ENCODE peak calls at places on chromosomes 6 and 20, in nine cellular contexts. One of them, this sample, is unnamed.

GRCh38 chr6:132357120-132357519 is 44.2 kb downstream of the MOXD1 start:
- DNase-seq in HL-60: no peak
- DNase-seq in CD8-positive, alpha-beta T cell: no peak
- DNase-seq in IMR-90: peak
- DNase-seq in endothelial cell of umbilical vein: peak
- DNase-seq in effector memory CD4-positive, alpha-beta T cell: no peak
- DNase-seq in uterus: no peak
- DNase-seq in cardiac muscle cell: peak
- DNase-seq in body of pancreas: no peak
- DNase-seq in this sample: no peak

GRCh38 chr20:22490287-22491187 is 93.8 kb downstream of the FOXA2 start:
- DNase-seq in cardiac muscle cell: peak
- DNase-seq in CD8-positive, alpha-beta T cell: no peak
- DNase-seq in IMR-90: no peak
- DNase-seq in uterus: no peak
- DNase-seq in effector memory CD4-positive, alpha-beta T cell: no peak
- DNase-seq in body of pancreas: peak
- DNase-seq in HL-60: no peak
- DNase-seq in endothelial cell of umbilical vein: no peak
- DNase-seq in this sample: no peak

GRCh38 chr6:69832558-69832957 is 33.8 kb upstream of the COL19A1 start:
- DNase-seq in cardiac muscle cell: no peak
- DNase-seq in body of pancreas: no peak
- DNase-seq in CD8-positive, alpha-beta T cell: no peak
- DNase-seq in endothelial cell of umbilical vein: no peak
- DNase-seq in effector memory CD4-positive, alpha-beta T cell: no peak
- DNase-seq in uterus: no peak
- DNase-seq in IMR-90: no peak
- DNase-seq in HL-60: no peak
- DNase-seq in this sample: no peak

GRCh38 chr20:32686530-32687179 is 12.9 kb upstream of the C20orf203 start:
- DNase-seq in uterus: no peak
- DNase-seq in effector memory CD4-positive, alpha-beta T cell: no peak
- DNase-seq in HL-60: no peak
- DNase-seq in CD8-positive, alpha-beta T cell: no peak
- DNase-seq in IMR-90: no peak
- DNase-seq in endothelial cell of umbilical vein: no peak
- DNase-seq in cardiac muscle cell: no peak
- DNase-seq in body of pancreas: no peak
- DNase-seq in this sample: no peak

GRCh38 chr6:41103792-41104324 is 31.1 kb downstream of the NFYA start:
- DNase-seq in uterus: no peak
- DNase-seq in effector memory CD4-positive, alpha-beta T cell: no peak
- DNase-seq in cardiac muscle cell: no peak
- DNase-seq in body of pancreas: no peak
- DNase-seq in CD8-positive, alpha-beta T cell: no peak
- DNase-seq in endothelial cell of umbilical vein: no peak
- DNase-seq in IMR-90: no peak
- DNase-seq in HL-60: no peak
- DNase-seq in this sample: no peak

GRCh38 chr6:35370124-35370741 is 27.9 kb downstream of the PPARD start:
- DNase-seq in HL-60: peak
- DNase-seq in uterus: peak
- DNase-seq in body of pancreas: peak
- DNase-seq in CD8-positive, alpha-beta T cell: no peak
- DNase-seq in effector memory CD4-positive, alpha-beta T cell: no peak
- DNase-seq in IMR-90: peak
- DNase-seq in endothelial cell of umbilical vein: peak
- DNase-seq in cardiac muscle cell: peak
- DNase-seq in this sample: no peak

GRCh38 chr6:158815915-158816314 is 3.3 kb downstream of the EZR start:
- DNase-seq in effector memory CD4-positive, alpha-beta T cell: no peak
- DNase-seq in body of pancreas: no peak
- DNase-seq in uterus: no peak
- DNase-seq in cardiac muscle cell: no peak
- DNase-seq in endothelial cell of umbilical vein: no peak
- DNase-seq in CD8-positive, alpha-beta T cell: no peak
- DNase-seq in IMR-90: no peak
- DNase-seq in HL-60: no peak
- DNase-seq in this sample: no peak

GRCh38 chr6:149015877-149016525 is 269.2 kb downstream of the UST start:
- DNase-seq in HL-60: no peak
- DNase-seq in CD8-positive, alpha-beta T cell: no peak
- DNase-seq in body of pancreas: no peak
- DNase-seq in IMR-90: no peak
- DNase-seq in endothelial cell of umbilical vein: no peak
- DNase-seq in uterus: no peak
- DNase-seq in cardiac muscle cell: no peak
- DNase-seq in effector memory CD4-positive, alpha-beta T cell: no peak
- DNase-seq in this sample: no peak

GRCh38 chr6:154543638-154544037 is 33.2 kb upstream of the CNKSR3 start:
- DNase-seq in CD8-positive, alpha-beta T cell: no peak
- DNase-seq in IMR-90: peak
- DNase-seq in HL-60: no peak
- DNase-seq in body of pancreas: no peak
- DNase-seq in endothelial cell of umbilical vein: no peak
- DNase-seq in uterus: no peak
- DNase-seq in cardiac muscle cell: peak
- DNase-seq in effector memory CD4-positive, alpha-beta T cell: no peak
- DNase-seq in this sample: no peak

GRCh38 chr6:63353282-63353630 is 33.5 kb upstream of the LGSN start:
- DNase-seq in CD8-positive, alpha-beta T cell: no peak
- DNase-seq in IMR-90: no peak
- DNase-seq in endothelial cell of umbilical vein: no peak
- DNase-seq in uterus: no peak
- DNase-seq in body of pancreas: no peak
- DNase-seq in HL-60: no peak
- DNase-seq in effector memory CD4-positive, alpha-beta T cell: no peak
- DNase-seq in cardiac muscle cell: no peak
- DNase-seq in this sample: no peak

GRCh38 chr20:46312075-46312944 is 4.0 kb upstream of the CDH22 start:
- DNase-seq in HL-60: no peak
- DNase-seq in endothelial cell of umbilical vein: no peak
- DNase-seq in CD8-positive, alpha-beta T cell: no peak
- DNase-seq in uterus: no peak
- DNase-seq in body of pancreas: peak
- DNase-seq in effector memory CD4-positive, alpha-beta T cell: no peak
- DNase-seq in cardiac muscle cell: peak
- DNase-seq in IMR-90: no peak
- DNase-seq in this sample: no peak

GRCh38 chr20:9506964-9507369 is 7.4 kb upstream of the LAMP5 start:
- DNase-seq in effector memory CD4-positive, alpha-beta T cell: no peak
- DNase-seq in CD8-positive, alpha-beta T cell: no peak
- DNase-seq in endothelial cell of umbilical vein: no peak
- DNase-seq in HL-60: no peak
- DNase-seq in cardiac muscle cell: no peak
- DNase-seq in IMR-90: no peak
- DNase-seq in body of pancreas: no peak
- DNase-seq in uterus: no peak
- DNase-seq in this sample: no peak

GRCh38 chr20:9508696-9509178 is 5.7 kb upstream of the LAMP5 start:
- DNase-seq in cardiac muscle cell: no peak
- DNase-seq in effector memory CD4-positive, alpha-beta T cell: no peak
- DNase-seq in CD8-positive, alpha-beta T cell: no peak
- DNase-seq in endothelial cell of umbilical vein: no peak
- DNase-seq in IMR-90: no peak
- DNase-seq in HL-60: no peak
- DNase-seq in uterus: no peak
- DNase-seq in body of pancreas: no peak
- DNase-seq in this sample: no peak

GRCh38 chr20:9506337-9506821 is 8.0 kb upstream of the LAMP5 start:
- DNase-seq in body of pancreas: no peak
- DNase-seq in CD8-positive, alpha-beta T cell: no peak
- DNase-seq in endothelial cell of umbilical vein: no peak
- DNase-seq in HL-60: no peak
- DNase-seq in uterus: no peak
- DNase-seq in effector memory CD4-positive, alpha-beta T cell: no peak
- DNase-seq in IMR-90: no peak
- DNase-seq in cardiac muscle cell: no peak
- DNase-seq in this sample: no peak

GRCh38 chr20:9508240-9508661 is 6.1 kb upstream of the LAMP5 start:
- DNase-seq in uterus: no peak
- DNase-seq in HL-60: no peak
- DNase-seq in cardiac muscle cell: no peak
- DNase-seq in body of pancreas: no peak
- DNase-seq in CD8-positive, alpha-beta T cell: no peak
- DNase-seq in endothelial cell of umbilical vein: no peak
- DNase-seq in effector memory CD4-positive, alpha-beta T cell: no peak
- DNase-seq in IMR-90: no peak
- DNase-seq in this sample: no peak

GRCh38 chr20:9507544-9508239 is 6.7 kb upstream of the LAMP5 start:
- DNase-seq in HL-60: no peak
- DNase-seq in effector memory CD4-positive, alpha-beta T cell: no peak
- DNase-seq in cardiac muscle cell: no peak
- DNase-seq in IMR-90: no peak
- DNase-seq in CD8-positive, alpha-beta T cell: no peak
- DNase-seq in uterus: no peak
- DNase-seq in body of pancreas: no peak
- DNase-seq in endothelial cell of umbilical vein: no peak
- DNase-seq in this sample: no peak
- H3K27ac ChIP-seq in HL-60: no peak
- H3K27ac ChIP-seq in effector memory CD4-positive, alpha-beta T cell: no peak
- H3K27ac ChIP-seq in cardiac muscle cell: no peak
- H3K27ac ChIP-seq in IMR-90: no peak
- H3K27ac ChIP-seq in CD8-positive, alpha-beta T cell: no peak
- H3K27ac ChIP-seq in uterus: no peak
- H3K27ac ChIP-seq in body of pancreas: no peak
- H3K27ac ChIP-seq in endothelial cell of umbilical vein: no peak
- H3K27ac ChIP-seq in this sample: no peak

DNA sequence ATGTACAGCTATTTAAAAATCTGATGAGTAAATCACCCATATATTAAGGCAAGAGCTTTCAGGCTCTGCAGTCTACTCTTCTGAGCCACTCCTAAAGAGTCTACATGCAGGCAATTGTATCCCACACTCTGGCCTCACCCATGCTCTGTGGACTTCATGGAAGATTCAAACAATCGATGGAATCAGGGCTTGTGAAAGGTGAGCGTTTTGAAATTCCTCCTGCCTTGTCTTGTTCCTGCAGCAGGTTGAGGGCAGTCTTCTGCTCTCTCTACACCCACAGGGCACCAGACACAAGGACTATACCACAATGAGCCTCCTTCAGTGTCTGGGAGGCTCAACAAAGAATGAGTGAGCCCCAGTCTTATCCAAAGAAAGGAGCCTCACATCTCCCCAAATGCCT is 51.1 kb downstream of the TBC1D7 start:
- DNase-seq in effector memory CD4-positive, alpha-beta T cell: no peak
- DNase-seq in IMR-90: no peak
- DNase-seq in endothelial cell of umbilical vein: no peak
- DNase-seq in HL-60: no peak
- DNase-seq in CD8-positive, alpha-beta T cell: no peak
- DNase-seq in body of pancreas: no peak
- DNase-seq in cardiac muscle cell: no peak
- DNase-seq in uterus: no peak
- DNase-seq in this sample: no peak
- H3K27ac ChIP-seq in effector memory CD4-positive, alpha-beta T cell: no peak
- H3K27ac ChIP-seq in IMR-90: no peak
- H3K27ac ChIP-seq in endothelial cell of umbilical vein: no peak
- H3K27ac ChIP-seq in HL-60: no peak
- H3K27ac ChIP-seq in CD8-positive, alpha-beta T cell: no peak
- H3K27ac ChIP-seq in body of pancreas: no peak
- H3K27ac ChIP-seq in cardiac muscle cell: no peak
- H3K27ac ChIP-seq in uterus: no peak
- H3K27ac ChIP-seq in this sample: no peak

GRCh38 chr6:17908831-17909230 is 78.6 kb downstream of the KIF13A start:
- DNase-seq in IMR-90: no peak
- DNase-seq in cardiac muscle cell: no peak
- DNase-seq in effector memory CD4-positive, alpha-beta T cell: no peak
- DNase-seq in HL-60: no peak
- DNase-seq in CD8-positive, alpha-beta T cell: no peak
- DNase-seq in endothelial cell of umbilical vein: no peak
- DNase-seq in uterus: no peak
- DNase-seq in body of pancreas: no peak
- DNase-seq in this sample: no peak
- H3K27ac ChIP-seq in IMR-90: peak
- H3K27ac ChIP-seq in cardiac muscle cell: no peak
- H3K27ac ChIP-seq in effector memory CD4-positive, alpha-beta T cell: no peak
- H3K27ac ChIP-seq in HL-60: no peak
- H3K27ac ChIP-seq in CD8-positive, alpha-beta T cell: no peak
- H3K27ac ChIP-seq in endothelial cell of umbilical vein: no peak
- H3K27ac ChIP-seq in uterus: no peak
- H3K27ac ChIP-seq in body of pancreas: no peak
- H3K27ac ChIP-seq in this sample: no peak

GRCh38 chr20:57693670-57694329 is 16.0 kb downstream of the PMEPA1 start:
- DNase-seq in effector memory CD4-positive, alpha-beta T cell: no peak
- DNase-seq in body of pancreas: no peak
- DNase-seq in CD8-positive, alpha-beta T cell: no peak
- DNase-seq in cardiac muscle cell: no peak
- DNase-seq in uterus: no peak
- DNase-seq in HL-60: no peak
- DNase-seq in endothelial cell of umbilical vein: no peak
- DNase-seq in IMR-90: no peak
- DNase-seq in this sample: no peak
- H3K27ac ChIP-seq in effector memory CD4-positive, alpha-beta T cell: no peak
- H3K27ac ChIP-seq in body of pancreas: peak
- H3K27ac ChIP-seq in CD8-positive, alpha-beta T cell: no peak
- H3K27ac ChIP-seq in cardiac muscle cell: no peak
- H3K27ac ChIP-seq in uterus: no peak
- H3K27ac ChIP-seq in HL-60: no peak
- H3K27ac ChIP-seq in endothelial cell of umbilical vein: no peak
- H3K27ac ChIP-seq in IMR-90: no peak
- H3K27ac ChIP-seq in this sample: no peak